ENCODE peak calls at places on chromosomes 11 and 22, in four cellular contexts. Q is HepG2, X is H1, J is SK-N-SH. T is an unnamed sample.

GRCh38 chr11:17543041-17543440 is 1.2 kb downstream of the USH1C start:
- DNase-seq in Q (no peak), J (no peak), X (no peak), T (no peak)

GRCh38 chr11:62242021-62242420 is at the start of gene SCGB1D2:
- DNase-seq in J (peak; percentile 6), Q (peak; percentile 32), X (no peak), T (no peak)

GRCh38 chr11:27357250-27357649 is 5.8 kb downstream of the CCDC34 start:
- DNase-seq in X (no peak), J (no peak), Q (no peak), T (no peak)

GRCh38 chr11:94417386-94417987 is 16.3 kb upstream of the GPR83 start:
- DNase-seq in J (peak; percentile 26), X (no peak), Q (peak; percentile 25), T (peak; percentile 22)

GRCh38 chr11:111225871-111226270 is 19.7 kb upstream of the POU2AF2 start:
- DNase-seq in J (no peak), X (no peak), Q (no peak), T (no peak)

GRCh38 chr22:32652609-32653008 is 148.9 kb upstream of the TIMP3 start:
- DNase-seq in X (no peak), Q (no peak), J (no peak), T (peak; percentile 17)

GRCh38 chr11:10824888-10825287 is 16.2 kb upstream of the EIF4G2 start:
- DNase-seq in J (no peak), Q (no peak), X (no peak), T (no peak)

GRCh38 chr22:43381693-43382092 is 30.1 kb upstream of the MPPED1 start:
- DNase-seq in X (no peak), Q (no peak), J (no peak), T (no peak)

GRCh38 chr11:45920531-45921477 is 1.7 kb upstream of the LARGE2 start:
- DNase-seq in X (no peak), Q (no peak), J (peak; percentile 6), T (no peak)

GRCh38 chr11:125401746-125402145 is 94.3 kb downstream of the FEZ1 start:
- DNase-seq in X (no peak), J (no peak), Q (no peak), T (no peak)

GRCh38 chr11:69439651-69440464 is 41.6 kb upstream of the LINC01488 start:
- DNase-seq in X (no peak), Q (no peak), J (no peak), T (peak; percentile 40)

GRCh38 chr11:111765984-111766833 is at the start of gene PPP2R1B:
- DNase-seq in J (peak; percentile 98), X (peak; percentile 43), Q (peak; percentile 42), T (peak; percentile 95)

GRCh38 chr22:28812491-28812890 is 12.1 kb upstream of the XBP1 start:
- DNase-seq in J (no peak), Q (no peak), X (no peak), T (no peak)

GRCh38 chr22:42595434-42595833 is 19.2 kb downstream of the POLDIP3 start:
- DNase-seq in J (no peak), X (no peak), Q (no peak), T (no peak)

GRCh38 chr11:7278314-7278917 is 26.7 kb downstream of the SYT9 start:
- DNase-seq in X (no peak), Q (peak; percentile 10), J (peak; percentile 37), T (peak; percentile 46)

GRCh38 chr22:38352436-38352835 is 35.2 kb upstream of the CSNK1E start:
- DNase-seq in X (no peak), J (no peak), Q (no peak), T (no peak)

GRCh38 chr11:31813961-31814868 is 3.1 kb upstream of the PAX6 start:
- DNase-seq in X (no peak), J (peak; percentile 48), Q (no peak), T (no peak)

GRCh38 chr22:31090217-31091085 is 9.3 kb downstream of the SMTN start:
- DNase-seq in Q (no peak), J (peak; percentile 24), X (no peak), T (no peak)

GRCh38 chr22:22386602-22387385 is 121.7 kb downstream of the ZNF280B start:
- DNase-seq in X (no peak), J (no peak), Q (peak; percentile 93), T (no peak)

GRCh38 chr11:42976636-42977217 is 335.1 kb upstream of the API5 start:
- DNase-seq in X (no peak), J (peak; percentile 27), Q (no peak), T (no peak)

GRCh38 chr11:45382133-45382878 is 96.2 kb upstream of the SYT13 start:
- DNase-seq in X (no peak), Q (no peak), J (no peak), T (no peak)

GRCh38 chr22:26894766-26895485 is 237.5 kb downstream of the MIAT start:
- DNase-seq in X (no peak), Q (peak; percentile 37), J (no peak), T (no peak)

GRCh38 chr11:110433393-110434333 is 3.9 kb downstream of the FDX1 start:
- DNase-seq in Q (peak; percentile 6), J (peak; percentile 39), X (no peak), T (peak; percentile 17)

GRCh38 chr11:85464283-85464682 is 162.9 kb downstream of the DLG2 start:
- DNase-seq in J (no peak), Q (no peak), X (no peak), T (no peak)

GRCh38 chr11:113977071-113977490 is 2.2 kb downstream of the HTR3A start:
- DNase-seq in Q (no peak), J (no peak), X (no peak), T (no peak)

GRCh38 chr11:113977701-113978100 is 2.8 kb downstream of the HTR3A start:
- DNase-seq in X (no peak), Q (no peak), J (no peak), T (no peak)

GRCh38 chr11:113971506-113972195 is 3.3 kb upstream of the HTR3A start:
- DNase-seq in Q (no peak), J (no peak), X (no peak), T (no peak)

GRCh38 chr11:113979427-113979826 is 4.5 kb downstream of the HTR3A start:
- DNase-seq in Q (no peak), J (no peak), X (no peak), T (no peak)

DNA sequence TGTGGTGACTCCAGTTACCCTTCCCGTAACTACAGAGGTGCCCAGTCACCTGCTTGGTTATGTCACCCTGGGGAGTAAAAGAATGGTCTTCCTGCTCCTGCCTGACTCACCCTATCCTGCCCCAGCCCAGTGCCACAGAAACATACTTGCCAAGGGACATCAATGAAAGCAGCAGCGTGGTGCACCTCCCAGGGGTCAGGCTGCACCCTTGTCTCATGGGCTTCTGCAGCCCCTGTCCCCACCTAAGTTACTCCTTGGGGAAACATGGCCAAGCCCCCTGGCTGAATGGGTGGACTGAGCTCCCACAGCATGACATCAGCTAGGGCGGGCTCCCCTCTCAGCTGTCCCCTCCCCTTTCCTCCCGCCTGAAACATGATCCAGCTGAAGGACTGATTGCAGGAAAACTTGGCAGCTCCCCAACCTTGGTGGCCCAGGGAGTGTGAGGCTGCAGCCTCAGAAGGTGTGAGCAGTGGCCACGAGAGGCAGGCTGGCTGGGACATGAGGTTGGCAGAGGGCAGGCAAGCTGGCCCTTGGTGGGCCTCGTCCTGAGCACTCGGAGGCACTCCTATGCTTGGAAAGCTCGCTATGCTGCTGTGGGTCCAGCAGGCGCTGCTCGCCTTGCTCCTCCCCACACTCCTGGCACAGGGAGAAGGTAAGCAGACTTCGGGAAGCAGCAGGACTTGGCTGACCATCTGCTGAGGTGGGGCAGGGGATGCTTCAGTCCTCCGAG is at the start of gene HTR3A:
- DNase-seq in X (peak; percentile 43), J (peak; percentile 43), Q (peak; percentile 9), T (peak; percentile 62)
- TF ChIP-seq GABPA in X (peak; percentile 11), J (no peak), Q (no peak), T (no peak)

GRCh38 chr11:2796091-2796490 is 89.5 kb downstream of the CDKN1C start:
- DNase-seq in J (no peak), X (no peak), Q (no peak), T (no peak)
- TF ChIP-seq USF2 in J (no peak), X (no peak), Q (no peak), T (no peak)

GRCh38 chr11:123184531-123184930 is 10.5 kb downstream of the CLMP start:
- DNase-seq in J (no peak), Q (no peak), X (no peak), T (no peak)

GRCh38 chr11:123187221-123187620 is 7.8 kb downstream of the CLMP start:
- DNase-seq in Q (no peak), X (no peak), J (no peak), T (no peak)

GRCh38 chr11:123186291-123186690 is 8.8 kb downstream of the CLMP start:
- DNase-seq in Q (no peak), X (no peak), J (no peak), T (no peak)

GRCh38 chr11:123183391-123184099 is 11.5 kb downstream of the CLMP start:
- DNase-seq in Q (no peak), J (no peak), X (no peak), T (no peak)

DNA sequence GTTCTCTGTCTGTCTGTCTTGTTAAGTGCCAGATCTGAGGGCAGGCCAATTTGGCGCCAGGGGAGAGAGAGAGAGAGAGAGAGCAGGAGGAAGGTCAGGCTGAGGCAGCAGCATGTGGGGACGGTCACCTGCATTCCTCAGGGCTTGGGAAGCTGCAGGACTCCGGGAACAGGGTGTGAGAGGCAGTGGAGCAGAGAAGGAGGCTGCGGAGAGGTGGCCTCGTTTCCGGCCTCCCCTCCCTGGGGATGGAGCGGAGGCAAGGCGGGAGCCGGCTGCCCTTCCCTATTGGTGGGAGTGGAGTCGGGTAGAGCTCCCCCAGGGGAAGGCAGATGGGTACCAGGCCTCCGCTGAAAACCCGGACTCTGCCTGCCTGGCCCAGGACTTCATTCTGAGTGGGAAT is 9.7 kb downstream of the CLMP start:
- DNase-seq in Q (no peak), X (no peak), J (no peak), T (no peak)
- H3K4me2 ChIP-seq in Q (no peak overlapping the region), X (peak overlapping the region; percentile 19), J (no peak overlapping the region), T (no peak overlapping the region)

DNA sequence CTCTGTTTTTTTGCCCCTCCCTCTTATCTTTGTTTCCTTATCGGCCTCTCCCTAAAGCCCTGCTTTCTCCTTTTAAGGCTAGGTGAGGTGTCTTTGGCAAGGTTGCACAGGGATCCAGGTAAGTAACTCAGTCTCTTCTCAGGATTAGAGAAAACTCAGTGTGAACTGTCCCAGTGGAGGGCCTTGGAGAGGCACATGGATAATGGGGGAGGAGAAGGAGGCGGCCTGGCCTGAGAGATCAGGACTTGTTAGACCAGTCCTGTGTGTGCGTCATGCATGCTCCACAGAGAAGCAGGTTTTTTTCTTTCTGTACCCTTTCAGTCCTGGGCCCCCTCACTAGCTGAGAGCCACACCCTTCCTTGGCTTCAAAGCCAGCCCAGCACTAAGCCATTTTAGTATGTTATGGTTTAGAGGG is 19.9 kb downstream of the CTNND1 start:
- DNase-seq in J (no peak), Q (no peak), X (no peak), T (peak; percentile 38)
- TF ChIP-seq GABPA in J (no peak), Q (no peak), X (no peak), T (no peak)

T was measured in K562.